ENCODE peak calls at places on chromosomes 13 and 19, in five cellular contexts. One of them, this sample, is unnamed.

GRCh38 chr19:49614096-49614857 is 23.3 kb downstream of the PRR12 start:
- DNase-seq in HepG2: peak
- DNase-seq in breast epithelium: no peak
- DNase-seq in GM12878: no peak
- DNase-seq in IMR-90: peak
- DNase-seq in this sample: no peak

GRCh38 chr19:2483084-2483483 is 7.2 kb downstream of the GADD45B start:
- DNase-seq in HepG2: no peak
- DNase-seq in breast epithelium: no peak
- DNase-seq in GM12878: no peak
- DNase-seq in IMR-90: no peak
- DNase-seq in this sample: no peak

GRCh38 chr13:44249439-44249838 is 124.2 kb upstream of the SERP2 start:
- DNase-seq in HepG2: no peak
- DNase-seq in breast epithelium: peak
- DNase-seq in GM12878: no peak
- DNase-seq in IMR-90: peak
- DNase-seq in this sample: peak

GRCh38 chr19:33905937-33906577 is 109.4 kb downstream of the KCTD15 start:
- DNase-seq in HepG2: no peak
- DNase-seq in breast epithelium: peak
- DNase-seq in GM12878: no peak
- DNase-seq in IMR-90: no peak
- DNase-seq in this sample: peak

GRCh38 chr13:27000686-27001085 is 170.9 kb downstream of the USP12 start:
- DNase-seq in HepG2: no peak
- DNase-seq in breast epithelium: no peak
- DNase-seq in GM12878: no peak
- DNase-seq in IMR-90: no peak
- DNase-seq in this sample: no peak

GRCh38 chr19:7505682-7506384 is 10.1 kb upstream of the ZNF358 start:
- DNase-seq in HepG2: no peak
- DNase-seq in breast epithelium: no peak
- DNase-seq in GM12878: no peak
- DNase-seq in IMR-90: no peak
- DNase-seq in this sample: no peak

GRCh38 chr19:29311391-29311790 is 98.4 kb upstream of the UQCRFS1 start:
- DNase-seq in HepG2: no peak
- DNase-seq in breast epithelium: no peak
- DNase-seq in GM12878: no peak
- DNase-seq in IMR-90: no peak
- DNase-seq in this sample: no peak

GRCh38 chr13:93628136-93628535 is 401.5 kb downstream of the GPC6 start:
- DNase-seq in HepG2: no peak
- DNase-seq in breast epithelium: no peak
- DNase-seq in GM12878: no peak
- DNase-seq in IMR-90: no peak
- DNase-seq in this sample: no peak

GRCh38 chr13:76292031-76292430 is 594.2 kb downstream of the KCTD12 start:
- DNase-seq in HepG2: no peak
- DNase-seq in breast epithelium: no peak
- DNase-seq in GM12878: no peak
- DNase-seq in IMR-90: no peak
- DNase-seq in this sample: no peak

GRCh38 chr13:20703785-20704458 is 423 bp downstream of the IL17D start:
- DNase-seq in HepG2: peak
- DNase-seq in breast epithelium: peak
- DNase-seq in GM12878: peak
- DNase-seq in IMR-90: peak
- DNase-seq in this sample: peak

GRCh38 chr13:44713793-44714469 is 137.8 kb upstream of the TSC22D1 start:
- DNase-seq in HepG2: peak
- DNase-seq in breast epithelium: no peak
- DNase-seq in GM12878: no peak
- DNase-seq in IMR-90: peak
- DNase-seq in this sample: no peak

GRCh38 chr19:10462557-10462956 is 40.6 kb downstream of the KEAP1 start:
- DNase-seq in HepG2: no peak
- DNase-seq in breast epithelium: no peak
- DNase-seq in GM12878: no peak
- DNase-seq in IMR-90: no peak
- DNase-seq in this sample: no peak

GRCh38 chr19:50147462-50148423 is 15.3 kb downstream of the IZUMO2 start:
- DNase-seq in HepG2: peak
- DNase-seq in breast epithelium: peak
- DNase-seq in GM12878: peak
- DNase-seq in IMR-90: peak
- DNase-seq in this sample: peak

GRCh38 chr19:53868892-53869804 is 1.5 kb downstream of the MYADM start:
- DNase-seq in HepG2: peak
- DNase-seq in breast epithelium: peak
- DNase-seq in GM12878: no peak
- DNase-seq in IMR-90: peak
- DNase-seq in this sample: peak

GRCh38 chr13:43567608-43568007 is 219.2 kb downstream of the ENOX1 start:
- DNase-seq in HepG2: no peak
- DNase-seq in breast epithelium: no peak
- DNase-seq in GM12878: no peak
- DNase-seq in IMR-90: peak
- DNase-seq in this sample: no peak

GRCh38 chr13:22049384-22049783 is 378.5 kb downstream of the FGF9 start:
- DNase-seq in HepG2: no peak
- DNase-seq in breast epithelium: no peak
- DNase-seq in GM12878: no peak
- DNase-seq in IMR-90: peak
- DNase-seq in this sample: no peak

GRCh38 chr19:17205237-17206140 is 9.7 kb upstream of the USE1 start:
- DNase-seq in HepG2: peak
- DNase-seq in breast epithelium: peak
- DNase-seq in GM12878: no peak
- DNase-seq in IMR-90: peak
- DNase-seq in this sample: no peak

GRCh38 chr13:74129500-74130144 is 4.6 kb downstream of the KLF12 start:
- DNase-seq in HepG2: no peak
- DNase-seq in breast epithelium: no peak
- DNase-seq in GM12878: no peak
- DNase-seq in IMR-90: no peak
- DNase-seq in this sample: no peak

GRCh38 chr19:355134-355533 is 10.5 kb upstream of the MIER2 start:
- DNase-seq in HepG2: no peak
- DNase-seq in breast epithelium: no peak
- DNase-seq in GM12878: no peak
- DNase-seq in IMR-90: no peak
- DNase-seq in this sample: no peak

GRCh38 chr19:44757735-44758505 is 9.4 kb downstream of the BCL3 start:
- DNase-seq in HepG2: no peak
- DNase-seq in breast epithelium: no peak
- DNase-seq in GM12878: no peak
- DNase-seq in IMR-90: peak
- DNase-seq in this sample: peak

GRCh38 chr13:57582032-57582431 is 49.5 kb upstream of the PCDH17 start:
- DNase-seq in HepG2: peak
- DNase-seq in breast epithelium: no peak
- DNase-seq in GM12878: no peak
- DNase-seq in IMR-90: no peak
- DNase-seq in this sample: no peak

GRCh38 chr19:22286151-22286810 is at the start of gene ZNF729:
- DNase-seq in HepG2: no peak
- DNase-seq in breast epithelium: peak
- DNase-seq in GM12878: no peak
- DNase-seq in IMR-90: no peak
- DNase-seq in this sample: no peak

GRCh38 chr19:33388231-33388816 is 14.8 kb downstream of the CEBPG start:
- DNase-seq in HepG2: no peak
- DNase-seq in breast epithelium: peak
- DNase-seq in GM12878: no peak
- DNase-seq in IMR-90: no peak
- DNase-seq in this sample: no peak

GRCh38 chr19:39425744-39426143 is 10.0 kb downstream of the RPS16 start:
- DNase-seq in HepG2: no peak
- DNase-seq in breast epithelium: no peak
- DNase-seq in GM12878: no peak
- DNase-seq in IMR-90: no peak
- DNase-seq in this sample: no peak

GRCh38 chr19:44847144-44848035 is 1.3 kb downstream of the NECTIN2 start:
- DNase-seq in HepG2: peak
- DNase-seq in breast epithelium: peak
- DNase-seq in GM12878: no peak
- DNase-seq in IMR-90: peak
- DNase-seq in this sample: peak

GRCh38 chr19:17323274-17323972 is 11.2 kb downstream of the ANO8 start:
- DNase-seq in HepG2: no peak
- DNase-seq in breast epithelium: no peak
- DNase-seq in GM12878: no peak
- DNase-seq in IMR-90: no peak
- DNase-seq in this sample: no peak

GRCh38 chr19:44745386-44745831 is 3.1 kb upstream of the BCL3 start:
- DNase-seq in HepG2: no peak
- DNase-seq in breast epithelium: peak
- DNase-seq in GM12878: no peak
- DNase-seq in IMR-90: peak
- DNase-seq in this sample: peak

GRCh38 chr19:7292950-7293794 is 1.0 kb downstream of the INSR start:
- DNase-seq in HepG2: peak
- DNase-seq in breast epithelium: peak
- DNase-seq in GM12878: no peak
- DNase-seq in IMR-90: no peak
- DNase-seq in this sample: no peak

GRCh38 chr13:111632906-111633305 is 312.5 kb downstream of the TEX29 start:
- DNase-seq in HepG2: no peak
- DNase-seq in breast epithelium: no peak
- DNase-seq in GM12878: no peak
- DNase-seq in IMR-90: no peak
- DNase-seq in this sample: no peak

GRCh38 chr19:49814010-49814409 is 918 bp upstream of the FUZ start:
- DNase-seq in HepG2: no peak
- DNase-seq in breast epithelium: no peak
- DNase-seq in GM12878: no peak
- DNase-seq in IMR-90: no peak
- DNase-seq in this sample: no peak

GRCh38 chr13:68304287-68304893 is 1074.3 kb upstream of the PCDH9 start:
- DNase-seq in HepG2: peak
- DNase-seq in breast epithelium: no peak
- DNase-seq in GM12878: no peak
- DNase-seq in IMR-90: no peak
- DNase-seq in this sample: no peak

GRCh38 chr19:42505066-42505465 is 23.2 kb downstream of the CEACAM1 start:
- DNase-seq in HepG2: no peak
- DNase-seq in breast epithelium: no peak
- DNase-seq in GM12878: no peak
- DNase-seq in IMR-90: no peak
- DNase-seq in this sample: no peak

GRCh38 chr19:10552596-10553053 is 8.9 kb downstream of the ATG4D start:
- DNase-seq in HepG2: no peak
- DNase-seq in breast epithelium: no peak
- DNase-seq in GM12878: no peak
- DNase-seq in IMR-90: no peak
- DNase-seq in this sample: no peak

GRCh38 chr19:48933382-48933932 is at the start of gene DHDH:
- DNase-seq in HepG2: peak
- DNase-seq in breast epithelium: peak
- DNase-seq in GM12878: peak
- DNase-seq in IMR-90: peak
- DNase-seq in this sample: no peak

GRCh38 chr19:16025108-16026101 is 50.9 kb upstream of the TPM4 start:
- DNase-seq in HepG2: peak
- DNase-seq in breast epithelium: peak
- DNase-seq in GM12878: no peak
- DNase-seq in IMR-90: peak
- DNase-seq in this sample: no peak

GRCh38 chr13:67726979-67727378 is 496.8 kb upstream of the PCDH9 start:
- DNase-seq in HepG2: peak
- DNase-seq in breast epithelium: no peak
- DNase-seq in GM12878: no peak
- DNase-seq in IMR-90: no peak
- DNase-seq in this sample: no peak

GRCh38 chr19:5358173-5358800 is 17.7 kb upstream of the PTPRS start:
- DNase-seq in HepG2: peak
- DNase-seq in breast epithelium: no peak
- DNase-seq in GM12878: no peak
- DNase-seq in IMR-90: peak
- DNase-seq in this sample: no peak

GRCh38 chr13:75705395-75705794 is 69.3 kb downstream of the LMO7 start:
- DNase-seq in HepG2: no peak
- DNase-seq in breast epithelium: no peak
- DNase-seq in GM12878: no peak
- DNase-seq in IMR-90: peak
- DNase-seq in this sample: no peak

GRCh38 chr19:40443131-40443929 is 805 bp downstream of the SERTAD3 start:
- DNase-seq in HepG2: peak
- DNase-seq in breast epithelium: peak
- DNase-seq in GM12878: peak
- DNase-seq in IMR-90: peak
- DNase-seq in this sample: peak
- TF ChIP-seq POLR2A in HepG2: peak
- TF ChIP-seq POLR2A in breast epithelium: no peak
- TF ChIP-seq POLR2A in GM12878: peak
- TF ChIP-seq POLR2A in IMR-90: peak
- TF ChIP-seq POLR2A in this sample: peak

GRCh38 chr13:101835920-101836319 is 383.4 kb downstream of the ITGBL1 start:
- DNase-seq in HepG2: no peak
- DNase-seq in breast epithelium: no peak
- DNase-seq in GM12878: no peak
- DNase-seq in IMR-90: no peak
- DNase-seq in this sample: no peak
- H3K4me3 ChIP-seq in HepG2: no peak
- H3K4me3 ChIP-seq in breast epithelium: no peak
- H3K4me3 ChIP-seq in GM12878: no peak
- H3K4me3 ChIP-seq in IMR-90: no peak
- H3K4me3 ChIP-seq in this sample: no peak

GRCh38 chr13:113781571-113781970 is 22.5 kb downstream of the TMEM255B start:
- DNase-seq in HepG2: no peak
- DNase-seq in breast epithelium: no peak
- DNase-seq in GM12878: no peak
- DNase-seq in IMR-90: no peak
- DNase-seq in this sample: no peak
- TF ChIP-seq CTCF in HepG2: no peak
- TF ChIP-seq CTCF in breast epithelium: no peak
- TF ChIP-seq CTCF in GM12878: no peak
- TF ChIP-seq CTCF in IMR-90: peak
- TF ChIP-seq CTCF in this sample: no peak

GRCh38 chr13:72728290-72728605 is 525 bp downstream of the BORA start:
- DNase-seq in HepG2: no peak
- DNase-seq in breast epithelium: no peak
- DNase-seq in GM12878: no peak
- DNase-seq in IMR-90: no peak
- DNase-seq in this sample: no peak
- TF ChIP-seq POLR2A in HepG2: no peak
- TF ChIP-seq POLR2A in breast epithelium: no peak
- TF ChIP-seq POLR2A in GM12878: no peak
- TF ChIP-seq POLR2A in IMR-90: no peak
- TF ChIP-seq POLR2A in this sample: no peak